ENCODE peak calls at places on chromosomes 16 and 17, in five cellular contexts. One of them, this sample, is unnamed.
A peak's percentile ranks its signal among the peaks of the same experiment; 100 is the strongest.

GRCh38 chr17:77281024-77281903 is 140.5 kb downstream of the SEC14L1 start:
- DNase-seq in A172: no peak
- DNase-seq in activated effector memory CD4-positive, alpha-beta T cell treated with anti-CD3 and anti-CD28 coated beads, Interleukin-2, amount 50 U/mL, for 16 hours: peak; percentile 87
- DNase-seq in NCI-H2081: peak; percentile 81
- DNase-seq in mucosa of descending colon: peak; percentile 79
- DNase-seq in this sample: peak; percentile 77

GRCh38 chr16:78633551-78633950 is 534.1 kb downstream of the WWOX start:
- DNase-seq in mucosa of descending colon: no peak
- DNase-seq in NCI-H2081: no peak
- DNase-seq in activated effector memory CD4-positive, alpha-beta T cell treated with anti-CD3 and anti-CD28 coated beads, Interleukin-2, amount 50 U/mL, for 16 hours: no peak
- DNase-seq in A172: no peak
- DNase-seq in this sample: no peak

GRCh38 chr17:4520881-4521600 is 22.4 kb downstream of the SPNS2 start:
- DNase-seq in A172: peak; percentile 78
- DNase-seq in activated effector memory CD4-positive, alpha-beta T cell treated with anti-CD3 and anti-CD28 coated beads, Interleukin-2, amount 50 U/mL, for 16 hours: no peak
- DNase-seq in mucosa of descending colon: peak; percentile 40
- DNase-seq in NCI-H2081: no peak
- DNase-seq in this sample: peak; percentile 77

GRCh38 chr17:80826955-80827645 is 164.5 kb upstream of the CHMP6 start:
- DNase-seq in A172: peak; percentile 98
- DNase-seq in NCI-H2081: peak; percentile 33
- DNase-seq in mucosa of descending colon: no peak
- DNase-seq in activated effector memory CD4-positive, alpha-beta T cell treated with anti-CD3 and anti-CD28 coated beads, Interleukin-2, amount 50 U/mL, for 16 hours: peak; percentile 62
- DNase-seq in this sample: peak; percentile 62

GRCh38 chr16:77913738-77914263 is 108.5 kb upstream of the CLEC3A start:
- DNase-seq in mucosa of descending colon: no peak
- DNase-seq in A172: no peak
- DNase-seq in activated effector memory CD4-positive, alpha-beta T cell treated with anti-CD3 and anti-CD28 coated beads, Interleukin-2, amount 50 U/mL, for 16 hours: no peak
- DNase-seq in NCI-H2081: no peak
- DNase-seq in this sample: no peak

GRCh38 chr16:88638323-88639230 is at the start of gene IL17C:
- DNase-seq in A172: no peak
- DNase-seq in NCI-H2081: peak; percentile 78
- DNase-seq in mucosa of descending colon: peak; percentile 83
- DNase-seq in activated effector memory CD4-positive, alpha-beta T cell treated with anti-CD3 and anti-CD28 coated beads, Interleukin-2, amount 50 U/mL, for 16 hours: no peak
- DNase-seq in this sample: peak; percentile 45

GRCh38 chr16:47970291-47970931 is 185.4 kb downstream of the ABCC12 start:
- DNase-seq in activated effector memory CD4-positive, alpha-beta T cell treated with anti-CD3 and anti-CD28 coated beads, Interleukin-2, amount 50 U/mL, for 16 hours: no peak
- DNase-seq in mucosa of descending colon: no peak
- DNase-seq in A172: peak; percentile 56
- DNase-seq in NCI-H2081: no peak
- DNase-seq in this sample: peak; percentile 39

GRCh38 chr16:21599994-21600773 is 807 bp downstream of the METTL9 start:
- DNase-seq in mucosa of descending colon: peak; percentile 25
- DNase-seq in activated effector memory CD4-positive, alpha-beta T cell treated with anti-CD3 and anti-CD28 coated beads, Interleukin-2, amount 50 U/mL, for 16 hours: no peak
- DNase-seq in NCI-H2081: peak; percentile 41
- DNase-seq in A172: peak; percentile 18
- DNase-seq in this sample: peak; percentile 50

GRCh38 chr16:21663889-21664647 is at the start of gene OTOA:
- DNase-seq in NCI-H2081: no peak
- DNase-seq in mucosa of descending colon: no peak
- DNase-seq in A172: no peak
- DNase-seq in activated effector memory CD4-positive, alpha-beta T cell treated with anti-CD3 and anti-CD28 coated beads, Interleukin-2, amount 50 U/mL, for 16 hours: peak; percentile 70
- DNase-seq in this sample: no peak

GRCh38 chr17:31538080-31538762 is 146.7 kb downstream of the RAB11FIP4 start:
- DNase-seq in A172: no peak
- DNase-seq in activated effector memory CD4-positive, alpha-beta T cell treated with anti-CD3 and anti-CD28 coated beads, Interleukin-2, amount 50 U/mL, for 16 hours: no peak
- DNase-seq in NCI-H2081: no peak
- DNase-seq in mucosa of descending colon: no peak
- DNase-seq in this sample: peak; percentile 45

GRCh38 chr16:58098207-58099096 is 30.7 kb downstream of the CFAP20 start:
- DNase-seq in activated effector memory CD4-positive, alpha-beta T cell treated with anti-CD3 and anti-CD28 coated beads, Interleukin-2, amount 50 U/mL, for 16 hours: no peak
- DNase-seq in mucosa of descending colon: no peak
- DNase-seq in A172: peak; percentile 55
- DNase-seq in NCI-H2081: no peak
- DNase-seq in this sample: peak; percentile 53

GRCh38 chr16:78563905-78564304 is 464.5 kb downstream of the WWOX start:
- DNase-seq in mucosa of descending colon: no peak
- DNase-seq in A172: no peak
- DNase-seq in activated effector memory CD4-positive, alpha-beta T cell treated with anti-CD3 and anti-CD28 coated beads, Interleukin-2, amount 50 U/mL, for 16 hours: no peak
- DNase-seq in NCI-H2081: peak; percentile 67
- DNase-seq in this sample: no peak

GRCh38 chr17:36921131-36921851 is 16.0 kb upstream of the LHX1 start:
- DNase-seq in activated effector memory CD4-positive, alpha-beta T cell treated with anti-CD3 and anti-CD28 coated beads, Interleukin-2, amount 50 U/mL, for 16 hours: peak; percentile 84
- DNase-seq in mucosa of descending colon: no peak
- DNase-seq in NCI-H2081: no peak
- DNase-seq in A172: peak; percentile 96
- DNase-seq in this sample: peak; percentile 99

GRCh38 chr17:65801513-65801912 is 240.1 kb upstream of the AXIN2 start:
- DNase-seq in mucosa of descending colon: no peak
- DNase-seq in A172: no peak
- DNase-seq in activated effector memory CD4-positive, alpha-beta T cell treated with anti-CD3 and anti-CD28 coated beads, Interleukin-2, amount 50 U/mL, for 16 hours: no peak
- DNase-seq in NCI-H2081: no peak
- DNase-seq in this sample: no peak

GRCh38 chr16:58421529-58421928 is 29.3 kb downstream of the GINS3 start:
- DNase-seq in A172: peak; percentile 95
- DNase-seq in mucosa of descending colon: no peak
- DNase-seq in activated effector memory CD4-positive, alpha-beta T cell treated with anti-CD3 and anti-CD28 coated beads, Interleukin-2, amount 50 U/mL, for 16 hours: no peak
- DNase-seq in NCI-H2081: no peak
- DNase-seq in this sample: peak; percentile 57

GRCh38 chr17:21313320-21313719 is 28.8 kb downstream of the MAP2K3 start:
- DNase-seq in mucosa of descending colon: no peak
- DNase-seq in A172: no peak
- DNase-seq in NCI-H2081: no peak
- DNase-seq in activated effector memory CD4-positive, alpha-beta T cell treated with anti-CD3 and anti-CD28 coated beads, Interleukin-2, amount 50 U/mL, for 16 hours: peak; percentile 56
- DNase-seq in this sample: no peak

GRCh38 chr17:76646712-76647111 is 3.2 kb upstream of the ST6GALNAC1 start:
- DNase-seq in activated effector memory CD4-positive, alpha-beta T cell treated with anti-CD3 and anti-CD28 coated beads, Interleukin-2, amount 50 U/mL, for 16 hours: no peak
- DNase-seq in A172: no peak
- DNase-seq in NCI-H2081: no peak
- DNase-seq in mucosa of descending colon: no peak
- DNase-seq in this sample: no peak

GRCh38 chr17:7095642-7096041 is 15.6 kb upstream of the CLEC10A start:
- DNase-seq in activated effector memory CD4-positive, alpha-beta T cell treated with anti-CD3 and anti-CD28 coated beads, Interleukin-2, amount 50 U/mL, for 16 hours: no peak
- DNase-seq in NCI-H2081: no peak
- DNase-seq in A172: no peak
- DNase-seq in mucosa of descending colon: no peak
- DNase-seq in this sample: no peak

GRCh38 chr17:67746704-67747571 is 29.2 kb downstream of the NOL11 start:
- DNase-seq in mucosa of descending colon: peak; percentile 81
- DNase-seq in activated effector memory CD4-positive, alpha-beta T cell treated with anti-CD3 and anti-CD28 coated beads, Interleukin-2, amount 50 U/mL, for 16 hours: no peak
- DNase-seq in NCI-H2081: no peak
- DNase-seq in A172: no peak
- DNase-seq in this sample: no peak

GRCh38 chr17:8185580-8186445 is 4.2 kb downstream of the BORCS6 start:
- DNase-seq in activated effector memory CD4-positive, alpha-beta T cell treated with anti-CD3 and anti-CD28 coated beads, Interleukin-2, amount 50 U/mL, for 16 hours: peak; percentile 96
- DNase-seq in A172: peak; percentile 70
- DNase-seq in mucosa of descending colon: peak; percentile 92
- DNase-seq in NCI-H2081: peak; percentile 51
- DNase-seq in this sample: peak; percentile 82

GRCh38 chr16:65524997-65525396 is 403.1 kb upstream of the CDH11 start:
- DNase-seq in NCI-H2081: no peak
- DNase-seq in activated effector memory CD4-positive, alpha-beta T cell treated with anti-CD3 and anti-CD28 coated beads, Interleukin-2, amount 50 U/mL, for 16 hours: no peak
- DNase-seq in mucosa of descending colon: peak; percentile 2
- DNase-seq in A172: peak; percentile 39
- DNase-seq in this sample: peak; percentile 83

GRCh38 chr17:39738568-39738901 is 797 bp downstream of the GRB7 start:
- DNase-seq in mucosa of descending colon: peak; percentile 74
- DNase-seq in A172: no peak
- DNase-seq in NCI-H2081: peak; percentile 67
- DNase-seq in activated effector memory CD4-positive, alpha-beta T cell treated with anti-CD3 and anti-CD28 coated beads, Interleukin-2, amount 50 U/mL, for 16 hours: peak; percentile 78
- DNase-seq in this sample: peak; percentile 65

GRCh38 chr16:555528-556478 is 4.4 kb upstream of the PRR35 start:
- DNase-seq in A172: no peak
- DNase-seq in activated effector memory CD4-positive, alpha-beta T cell treated with anti-CD3 and anti-CD28 coated beads, Interleukin-2, amount 50 U/mL, for 16 hours: no peak
- DNase-seq in mucosa of descending colon: no peak
- DNase-seq in NCI-H2081: no peak
- DNase-seq in this sample: no peak

GRCh38 chr17:2192367-2193028 is 111.1 kb downstream of the SMG6 start:
- DNase-seq in A172: peak; percentile 100
- DNase-seq in mucosa of descending colon: peak; percentile 23
- DNase-seq in activated effector memory CD4-positive, alpha-beta T cell treated with anti-CD3 and anti-CD28 coated beads, Interleukin-2, amount 50 U/mL, for 16 hours: peak; percentile 77
- DNase-seq in NCI-H2081: no peak
- DNase-seq in this sample: peak; percentile 97

GRCh38 chr17:6870841-6871240 is 39.3 kb upstream of the TEKT1 start:
- DNase-seq in mucosa of descending colon: no peak
- DNase-seq in A172: no peak
- DNase-seq in NCI-H2081: no peak
- DNase-seq in activated effector memory CD4-positive, alpha-beta T cell treated with anti-CD3 and anti-CD28 coated beads, Interleukin-2, amount 50 U/mL, for 16 hours: no peak
- DNase-seq in this sample: no peak